ENCODE peak calls at places on chromosomes 1 and 21, in four cellular contexts. One of them, this sample, is unnamed.

GRCh38 chr1:204598319-204598969 is 82.2 kb downstream of the MDM4 start:
- DNase-seq in testis: no peak
- DNase-seq in body of pancreas: no peak
- DNase-seq in A549: no peak
- DNase-seq in this sample: no peak

GRCh38 chr1:159218846-159219636 is 14.4 kb downstream of the ACKR1 start:
- DNase-seq in body of pancreas: no peak
- DNase-seq in testis: no peak
- DNase-seq in A549: no peak
- DNase-seq in this sample: no peak

GRCh38 chr1:173122958-173123852 is 72.5 kb upstream of the TNFSF18 start:
- DNase-seq in testis: peak
- DNase-seq in body of pancreas: peak
- DNase-seq in A549: peak
- DNase-seq in this sample: peak

GRCh38 chr1:185654199-185654951 is 79.8 kb upstream of the HMCN1 start:
- DNase-seq in testis: no peak
- DNase-seq in body of pancreas: no peak
- DNase-seq in A549: no peak
- DNase-seq in this sample: no peak

GRCh38 chr1:25568834-25569598 is 25.6 kb downstream of the LDLRAP1 start:
- DNase-seq in body of pancreas: no peak
- DNase-seq in A549: peak
- DNase-seq in testis: no peak
- DNase-seq in this sample: no peak

GRCh38 chr1:30473920-30474817 is 249.2 kb downstream of the MATN1 start:
- DNase-seq in body of pancreas: no peak
- DNase-seq in A549: no peak
- DNase-seq in testis: no peak
- DNase-seq in this sample: no peak

GRCh38 chr1:233045591-233045990 is 95.2 kb downstream of the NTPCR start:
- DNase-seq in body of pancreas: no peak
- DNase-seq in A549: no peak
- DNase-seq in testis: no peak
- DNase-seq in this sample: no peak

GRCh38 chr1:99533909-99534907 is 111.7 kb upstream of the PALMD start:
- DNase-seq in testis: no peak
- DNase-seq in body of pancreas: no peak
- DNase-seq in A549: no peak
- DNase-seq in this sample: no peak

GRCh38 chr1:63321788-63322247 is 549 bp upstream of the FOXD3 start:
- DNase-seq in testis: no peak
- DNase-seq in body of pancreas: no peak
- DNase-seq in A549: no peak
- DNase-seq in this sample: no peak

GRCh38 chr1:77487631-77488030 is 194.8 kb downstream of the ZZZ3 start:
- DNase-seq in body of pancreas: no peak
- DNase-seq in testis: no peak
- DNase-seq in A549: no peak
- DNase-seq in this sample: no peak

GRCh38 chr1:25641931-25642611 is 25.5 kb downstream of the MAN1C1 start:
- DNase-seq in testis: no peak
- DNase-seq in A549: no peak
- DNase-seq in body of pancreas: no peak
- DNase-seq in this sample: no peak

GRCh38 chr1:95257758-95258157 is 23.7 kb downstream of the RWDD3 start:
- DNase-seq in testis: no peak
- DNase-seq in A549: no peak
- DNase-seq in body of pancreas: no peak
- DNase-seq in this sample: no peak

DNA sequence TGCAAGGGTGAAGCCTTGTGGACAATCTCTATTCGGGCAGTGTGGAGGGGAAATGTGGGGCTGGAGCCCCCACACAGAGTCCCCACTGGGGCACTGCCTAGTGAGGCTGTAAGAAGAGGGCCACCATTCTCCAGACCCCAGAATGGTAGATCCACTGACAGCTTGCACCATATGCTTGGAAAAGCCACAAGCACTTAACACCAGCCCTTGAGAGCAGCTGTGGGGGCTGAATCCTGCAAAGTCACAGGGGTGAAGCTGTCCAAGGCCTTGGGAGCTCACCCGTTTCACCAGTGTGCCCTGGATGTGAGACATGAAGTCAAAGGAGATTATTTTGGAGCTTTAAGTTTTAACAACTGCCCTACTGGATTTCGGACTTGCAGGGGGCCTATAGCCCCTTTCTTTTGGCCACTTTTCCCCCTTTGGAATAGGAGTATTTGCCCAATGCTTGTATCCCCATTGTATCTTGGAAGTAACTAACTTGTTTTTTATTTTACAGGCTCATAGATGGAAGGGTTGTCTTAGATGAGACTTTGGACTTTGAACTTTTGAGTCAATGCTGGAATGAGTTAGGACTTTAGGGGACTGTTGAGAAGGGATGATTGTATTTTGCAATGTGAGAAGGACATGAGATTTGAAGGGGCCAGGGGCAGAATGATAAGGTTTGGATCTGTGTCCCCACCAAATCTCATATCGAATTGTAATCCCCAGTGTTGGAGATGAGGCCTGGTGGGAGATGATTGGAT is 16.3 kb upstream of the COL6A1 start:
- DNase-seq in testis: no peak
- DNase-seq in A549: no peak
- DNase-seq in body of pancreas: no peak
- DNase-seq in this sample: no peak
- TF ChIP-seq POLR2A in testis: no peak
- TF ChIP-seq POLR2A in A549: no peak
- TF ChIP-seq POLR2A in body of pancreas: no peak
- TF ChIP-seq POLR2A in this sample: no peak

GRCh38 chr1:43530483-43531452 is at the start of gene PTPRF:
- DNase-seq in body of pancreas: peak
- DNase-seq in A549: peak
- DNase-seq in testis: peak
- DNase-seq in this sample: no peak
- TF ChIP-seq POLR2A in body of pancreas: no peak
- TF ChIP-seq POLR2A in A549: no peak
- TF ChIP-seq POLR2A in testis: no peak
- TF ChIP-seq POLR2A in this sample: no peak

GRCh38 chr1:168609133-168609715 is 32.8 kb downstream of the XCL1 start:
- DNase-seq in body of pancreas: peak
- DNase-seq in A549: no peak
- DNase-seq in testis: peak
- DNase-seq in this sample: no peak
- TF ChIP-seq POLR2A in body of pancreas: no peak
- TF ChIP-seq POLR2A in A549: no peak
- TF ChIP-seq POLR2A in testis: no peak
- TF ChIP-seq POLR2A in this sample: no peak

GRCh38 chr1:9838946-9839345 is 15.2 kb upstream of the CLSTN1 start:
- DNase-seq in body of pancreas: no peak
- DNase-seq in A549: no peak
- DNase-seq in testis: no peak
- DNase-seq in this sample: no peak
- TF ChIP-seq POLR2A in body of pancreas: no peak
- TF ChIP-seq POLR2A in A549: no peak
- TF ChIP-seq POLR2A in testis: no peak
- TF ChIP-seq POLR2A in this sample: no peak

GRCh38 chr1:50523548-50523947 is 100.3 kb upstream of the DMRTA2 start:
- DNase-seq in body of pancreas: no peak
- DNase-seq in testis: no peak
- DNase-seq in A549: no peak
- DNase-seq in this sample: no peak
- TF ChIP-seq POLR2A in body of pancreas: no peak
- TF ChIP-seq POLR2A in testis: no peak
- TF ChIP-seq POLR2A in A549: no peak
- TF ChIP-seq POLR2A in this sample: no peak

GRCh38 chr1:93878889-93879586 is at the start of gene DNTTIP2:
- DNase-seq in testis: peak
- DNase-seq in A549: peak
- DNase-seq in body of pancreas: peak
- DNase-seq in this sample: peak
- TF ChIP-seq POLR2A in testis: peak
- TF ChIP-seq POLR2A in A549: peak
- TF ChIP-seq POLR2A in body of pancreas: peak
- TF ChIP-seq POLR2A in this sample: peak

This sample was measured in GM12892.